ENCODE peak calls at places on chromosomes 12 and 14, in ten cellular contexts. One of them, this sample, is unnamed.

GRCh38 chr14:77470192-77470870 is 12.4 kb downstream of the AHSA1 start:
- DNase-seq in thyroid gland: no peak
- DNase-seq in small intestine: peak; percentile 36
- DNase-seq in transverse colon: peak; percentile 70
- DNase-seq in heart right ventricle: no peak
- DNase-seq in esophagus squamous epithelium: no peak
- DNase-seq in IMR-90: no peak
- DNase-seq in psoas muscle: no peak
- DNase-seq in heart left ventricle: no peak
- DNase-seq in effector memory CD4-positive, alpha-beta T cell: no peak
- DNase-seq in this sample: no peak

GRCh38 chr14:50039734-50040400 is 76.5 kb downstream of the VCPKMT start:
- DNase-seq in esophagus squamous epithelium: no peak
- DNase-seq in small intestine: no peak
- DNase-seq in transverse colon: no peak
- DNase-seq in heart left ventricle: no peak
- DNase-seq in effector memory CD4-positive, alpha-beta T cell: no peak
- DNase-seq in IMR-90: no peak
- DNase-seq in heart right ventricle: peak; percentile 36
- DNase-seq in thyroid gland: no peak
- DNase-seq in psoas muscle: no peak
- DNase-seq in this sample: no peak

GRCh38 chr12:18595406-18595805 is 142.4 kb downstream of the PLCZ1 start:
- DNase-seq in effector memory CD4-positive, alpha-beta T cell: no peak
- DNase-seq in psoas muscle: no peak
- DNase-seq in heart right ventricle: no peak
- DNase-seq in IMR-90: no peak
- DNase-seq in heart left ventricle: no peak
- DNase-seq in thyroid gland: peak; percentile 53
- DNase-seq in esophagus squamous epithelium: no peak
- DNase-seq in transverse colon: no peak
- DNase-seq in small intestine: no peak
- DNase-seq in this sample: no peak

GRCh38 chr12:14322403-14322802 is 43.1 kb upstream of the ATF7IP start:
- DNase-seq in esophagus squamous epithelium: no peak
- DNase-seq in effector memory CD4-positive, alpha-beta T cell: no peak
- DNase-seq in heart right ventricle: no peak
- DNase-seq in psoas muscle: no peak
- DNase-seq in thyroid gland: no peak
- DNase-seq in heart left ventricle: no peak
- DNase-seq in transverse colon: no peak
- DNase-seq in small intestine: no peak
- DNase-seq in IMR-90: peak; percentile 70
- DNase-seq in this sample: no peak

GRCh38 chr14:21940887-21941855 is 267.6 kb upstream of the OR4E1 start:
- DNase-seq in thyroid gland: peak; percentile 13
- DNase-seq in small intestine: no peak
- DNase-seq in psoas muscle: no peak
- DNase-seq in effector memory CD4-positive, alpha-beta T cell: no peak
- DNase-seq in esophagus squamous epithelium: no peak
- DNase-seq in IMR-90: peak; percentile 2
- DNase-seq in transverse colon: no peak
- DNase-seq in heart right ventricle: no peak
- DNase-seq in heart left ventricle: no peak
- DNase-seq in this sample: peak; percentile 45

GRCh38 chr12:57765698-57766463 is 997 bp downstream of the CYP27B1 start:
- DNase-seq in heart left ventricle: no peak
- DNase-seq in IMR-90: no peak
- DNase-seq in small intestine: no peak
- DNase-seq in esophagus squamous epithelium: no peak
- DNase-seq in heart right ventricle: no peak
- DNase-seq in thyroid gland: peak; percentile 53
- DNase-seq in effector memory CD4-positive, alpha-beta T cell: no peak
- DNase-seq in psoas muscle: no peak
- DNase-seq in transverse colon: no peak
- DNase-seq in this sample: no peak

GRCh38 chr14:57352771-57353170 is 37.6 kb upstream of the NAA30 start:
- DNase-seq in transverse colon: no peak
- DNase-seq in heart left ventricle: no peak
- DNase-seq in effector memory CD4-positive, alpha-beta T cell: no peak
- DNase-seq in esophagus squamous epithelium: no peak
- DNase-seq in thyroid gland: no peak
- DNase-seq in IMR-90: no peak
- DNase-seq in psoas muscle: no peak
- DNase-seq in small intestine: no peak
- DNase-seq in heart right ventricle: no peak
- DNase-seq in this sample: no peak

GRCh38 chr14:26773906-26774593 is 176.2 kb upstream of the NOVA1 start:
- DNase-seq in heart right ventricle: no peak
- DNase-seq in small intestine: no peak
- DNase-seq in esophagus squamous epithelium: no peak
- DNase-seq in effector memory CD4-positive, alpha-beta T cell: no peak
- DNase-seq in heart left ventricle: no peak
- DNase-seq in IMR-90: no peak
- DNase-seq in transverse colon: no peak
- DNase-seq in thyroid gland: no peak
- DNase-seq in psoas muscle: no peak
- DNase-seq in this sample: no peak

GRCh38 chr14:101076451-101077220 is 173.1 kb upstream of the RTL1 start:
- DNase-seq in thyroid gland: no peak
- DNase-seq in transverse colon: no peak
- DNase-seq in esophagus squamous epithelium: no peak
- DNase-seq in effector memory CD4-positive, alpha-beta T cell: no peak
- DNase-seq in psoas muscle: no peak
- DNase-seq in heart left ventricle: no peak
- DNase-seq in heart right ventricle: no peak
- DNase-seq in IMR-90: no peak
- DNase-seq in small intestine: no peak
- DNase-seq in this sample: no peak

GRCh38 chr14:101075801-101076413 is 172.4 kb upstream of the RTL1 start:
- DNase-seq in small intestine: no peak
- DNase-seq in heart left ventricle: no peak
- DNase-seq in thyroid gland: no peak
- DNase-seq in heart right ventricle: no peak
- DNase-seq in effector memory CD4-positive, alpha-beta T cell: no peak
- DNase-seq in IMR-90: no peak
- DNase-seq in psoas muscle: no peak
- DNase-seq in transverse colon: no peak
- DNase-seq in esophagus squamous epithelium: no peak
- DNase-seq in this sample: no peak

GRCh38 chr14:101078892-101079221 is 175.3 kb upstream of the RTL1 start:
- DNase-seq in effector memory CD4-positive, alpha-beta T cell: no peak
- DNase-seq in IMR-90: no peak
- DNase-seq in heart right ventricle: no peak
- DNase-seq in thyroid gland: no peak
- DNase-seq in transverse colon: peak; percentile 3
- DNase-seq in heart left ventricle: no peak
- DNase-seq in psoas muscle: no peak
- DNase-seq in esophagus squamous epithelium: no peak
- DNase-seq in small intestine: no peak
- DNase-seq in this sample: no peak

GRCh38 chr14:101077511-101078074 is 174.1 kb upstream of the RTL1 start:
- DNase-seq in small intestine: no peak
- DNase-seq in psoas muscle: no peak
- DNase-seq in esophagus squamous epithelium: no peak
- DNase-seq in IMR-90: peak; percentile 33
- DNase-seq in heart right ventricle: no peak
- DNase-seq in transverse colon: no peak
- DNase-seq in effector memory CD4-positive, alpha-beta T cell: no peak
- DNase-seq in thyroid gland: no peak
- DNase-seq in heart left ventricle: no peak
- DNase-seq in this sample: no peak

DNA sequence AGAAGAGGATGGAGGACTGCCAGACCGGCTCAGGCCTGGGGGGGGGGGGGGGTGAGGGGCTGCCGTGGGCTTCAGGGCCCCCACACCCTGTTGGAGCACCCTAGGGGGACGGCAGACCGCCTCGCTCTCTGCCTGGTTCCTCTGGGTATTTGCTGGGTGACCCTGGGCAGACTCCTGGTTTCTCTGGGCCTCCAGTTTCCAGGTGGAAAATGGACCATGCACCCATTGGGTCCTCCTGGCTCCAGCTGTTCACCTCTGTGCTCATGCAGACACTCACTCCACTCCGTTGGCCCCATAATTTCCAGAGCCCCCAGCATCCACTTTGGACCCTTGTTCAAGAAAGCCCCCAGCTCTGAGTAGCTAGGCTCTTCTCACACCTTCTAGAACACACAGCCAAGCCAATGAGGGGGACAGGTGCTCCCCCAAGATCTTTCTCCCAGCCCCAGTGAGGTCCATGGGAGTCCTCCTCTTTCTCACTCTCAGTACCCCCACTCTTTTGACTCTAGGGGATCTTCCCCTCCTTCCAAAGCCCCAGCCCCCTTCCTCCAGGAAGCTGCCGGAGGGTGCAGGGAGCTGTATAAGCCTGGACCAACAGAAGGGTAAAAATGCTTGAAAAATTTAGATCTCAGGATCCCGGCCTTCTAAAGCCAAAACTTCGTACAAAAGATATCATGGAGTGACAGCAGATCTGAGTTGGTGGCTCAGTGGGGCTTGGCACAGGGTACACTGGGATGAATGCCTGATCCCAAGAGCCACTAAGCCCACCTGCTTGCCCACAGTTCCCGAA is 174.8 kb upstream of the RTL1 start:
- DNase-seq in small intestine: no peak
- DNase-seq in psoas muscle: no peak
- DNase-seq in thyroid gland: no peak
- DNase-seq in transverse colon: peak; percentile 3
- DNase-seq in esophagus squamous epithelium: no peak
- DNase-seq in effector memory CD4-positive, alpha-beta T cell: no peak
- DNase-seq in heart left ventricle: no peak
- DNase-seq in IMR-90: no peak
- DNase-seq in heart right ventricle: no peak
- DNase-seq in this sample: no peak
- H3K27me3 ChIP-seq in small intestine: peaks cover 18% of the 10 kb centered on the region
- H3K27me3 ChIP-seq in psoas muscle: peaks cover 19% of the 10 kb centered on the region
- H3K27me3 ChIP-seq in thyroid gland: peaks cover 3% of the 10 kb centered on the region
- H3K27me3 ChIP-seq in transverse colon: peaks cover 57% of the 10 kb centered on the region
- H3K27me3 ChIP-seq in esophagus squamous epithelium: peaks cover 68% of the 10 kb centered on the region
- H3K27me3 ChIP-seq in effector memory CD4-positive, alpha-beta T cell: no peaks in the 10 kb centered on the region
- H3K27me3 ChIP-seq in heart left ventricle: peaks cover 38% of the 10 kb centered on the region
- H3K27me3 ChIP-seq in IMR-90: peaks cover 7% of the 10 kb centered on the region
- H3K27me3 ChIP-seq in heart right ventricle: peaks cover 40% of the 10 kb centered on the region
- H3K27me3 ChIP-seq in this sample: no peaks in the 10 kb centered on the region

GRCh38 chr12:123268850-123269249 is 2.8 kb downstream of the CDK2AP1 start:
- DNase-seq in transverse colon: no peak
- DNase-seq in effector memory CD4-positive, alpha-beta T cell: no peak
- DNase-seq in heart left ventricle: no peak
- DNase-seq in small intestine: no peak
- DNase-seq in esophagus squamous epithelium: no peak
- DNase-seq in heart right ventricle: no peak
- DNase-seq in IMR-90: no peak
- DNase-seq in thyroid gland: no peak
- DNase-seq in psoas muscle: no peak
- DNase-seq in this sample: no peak
- H3K27me3 ChIP-seq in transverse colon: no peaks in the 10 kb centered on the region
- H3K27me3 ChIP-seq in effector memory CD4-positive, alpha-beta T cell: no peaks in the 10 kb centered on the region
- H3K27me3 ChIP-seq in heart left ventricle: no peaks in the 10 kb centered on the region
- H3K27me3 ChIP-seq in small intestine: no peaks in the 10 kb centered on the region
- H3K27me3 ChIP-seq in esophagus squamous epithelium: no peaks in the 10 kb centered on the region
- H3K27me3 ChIP-seq in heart right ventricle: no peaks in the 10 kb centered on the region
- H3K27me3 ChIP-seq in IMR-90: no peaks in the 10 kb centered on the region
- H3K27me3 ChIP-seq in thyroid gland: no peaks in the 10 kb centered on the region
- H3K27me3 ChIP-seq in psoas muscle: no peaks in the 10 kb centered on the region
- H3K27me3 ChIP-seq in this sample: no peaks in the 10 kb centered on the region

GRCh38 chr12:6827982-6828670 is at the start of gene P3H3:
- DNase-seq in thyroid gland: peak; percentile 25
- DNase-seq in small intestine: no peak
- DNase-seq in esophagus squamous epithelium: no peak
- DNase-seq in heart right ventricle: peak; percentile 52
- DNase-seq in psoas muscle: no peak
- DNase-seq in IMR-90: peak; percentile 47
- DNase-seq in transverse colon: no peak
- DNase-seq in effector memory CD4-positive, alpha-beta T cell: no peak
- DNase-seq in heart left ventricle: no peak
- DNase-seq in this sample: no peak

GRCh38 chr12:6829532-6830220 is 1.5 kb downstream of the P3H3 start:
- DNase-seq in IMR-90: peak; percentile 43
- DNase-seq in psoas muscle: no peak
- DNase-seq in transverse colon: no peak
- DNase-seq in esophagus squamous epithelium: no peak
- DNase-seq in heart right ventricle: no peak
- DNase-seq in heart left ventricle: no peak
- DNase-seq in effector memory CD4-positive, alpha-beta T cell: no peak
- DNase-seq in thyroid gland: no peak
- DNase-seq in small intestine: no peak
- DNase-seq in this sample: no peak

GRCh38 chr12:6830286-6830892 is 2.2 kb downstream of the P3H3 start:
- DNase-seq in thyroid gland: no peak
- DNase-seq in esophagus squamous epithelium: no peak
- DNase-seq in psoas muscle: no peak
- DNase-seq in effector memory CD4-positive, alpha-beta T cell: no peak
- DNase-seq in heart right ventricle: no peak
- DNase-seq in transverse colon: no peak
- DNase-seq in heart left ventricle: no peak
- DNase-seq in IMR-90: no peak
- DNase-seq in small intestine: no peak
- DNase-seq in this sample: no peak

GRCh38 chr12:6827437-6827894 is 741 bp upstream of the P3H3 start:
- DNase-seq in heart left ventricle: peak; percentile 87
- DNase-seq in heart right ventricle: peak; percentile 86
- DNase-seq in transverse colon: peak; percentile 82
- DNase-seq in small intestine: peak; percentile 60
- DNase-seq in effector memory CD4-positive, alpha-beta T cell: no peak
- DNase-seq in thyroid gland: peak; percentile 78
- DNase-seq in IMR-90: peak; percentile 79
- DNase-seq in esophagus squamous epithelium: no peak
- DNase-seq in psoas muscle: peak; percentile 85
- DNase-seq in this sample: no peak

DNA sequence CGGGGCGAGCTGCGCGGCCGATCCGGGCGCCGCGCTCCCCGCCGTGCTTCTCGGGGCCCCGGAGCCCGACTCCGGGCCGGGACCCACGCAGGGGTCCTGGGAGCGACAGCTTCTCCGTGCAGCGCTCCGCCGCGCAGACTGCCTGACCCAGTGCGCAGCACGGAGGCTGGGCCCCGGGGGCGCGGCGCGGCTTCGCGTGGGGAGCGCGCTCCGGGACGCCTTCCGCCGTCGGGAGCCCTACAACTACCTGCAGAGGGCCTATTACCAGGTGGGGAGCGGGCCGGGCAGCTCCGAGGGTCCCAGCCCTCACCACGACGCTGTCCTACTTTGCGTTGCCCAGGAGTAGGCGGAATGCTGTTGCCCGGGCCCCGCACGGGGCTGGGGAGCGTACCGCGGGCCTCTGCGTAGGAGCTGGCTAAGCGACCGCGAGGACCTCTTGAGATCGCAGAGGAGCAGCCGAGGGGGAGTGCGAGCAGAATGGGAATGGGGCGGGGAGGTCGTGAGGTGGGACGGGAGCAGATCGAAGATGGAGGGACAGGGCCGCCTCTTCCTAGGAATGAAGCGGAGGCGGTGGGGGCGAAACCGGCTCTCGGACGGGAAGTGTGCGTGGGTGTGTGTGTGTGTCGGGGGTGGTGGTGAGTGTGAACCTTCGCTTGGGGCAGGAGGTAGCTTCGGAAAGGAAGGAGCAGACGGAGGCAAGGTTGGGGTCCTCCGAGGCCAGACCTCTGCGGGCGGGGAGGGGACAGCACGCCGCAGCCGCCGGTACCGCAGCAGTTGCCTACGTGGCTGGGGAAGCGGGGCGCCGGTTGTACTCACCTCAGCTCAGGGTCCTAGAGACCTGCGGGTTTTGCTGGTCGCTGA is 694 bp downstream of the P3H3 start:
- DNase-seq in psoas muscle: no peak
- DNase-seq in effector memory CD4-positive, alpha-beta T cell: no peak
- DNase-seq in thyroid gland: peak; percentile 61
- DNase-seq in IMR-90: peak; percentile 50
- DNase-seq in transverse colon: peak; percentile 57
- DNase-seq in heart left ventricle: no peak
- DNase-seq in esophagus squamous epithelium: no peak
- DNase-seq in heart right ventricle: no peak
- DNase-seq in small intestine: no peak
- DNase-seq in this sample: peak; percentile 45
- H3K27me3 ChIP-seq in psoas muscle: peaks cover 6% of the 10 kb centered on the region
- H3K27me3 ChIP-seq in effector memory CD4-positive, alpha-beta T cell: peaks cover 7% of the 10 kb centered on the region
- H3K27me3 ChIP-seq in thyroid gland: no peaks in the 10 kb centered on the region
- H3K27me3 ChIP-seq in IMR-90: no peaks in the 10 kb centered on the region
- H3K27me3 ChIP-seq in transverse colon: peaks cover 48% of the 10 kb centered on the region
- H3K27me3 ChIP-seq in heart left ventricle: peaks cover 9% of the 10 kb centered on the region
- H3K27me3 ChIP-seq in esophagus squamous epithelium: peaks cover 65% of the 10 kb centered on the region
- H3K27me3 ChIP-seq in heart right ventricle: peaks cover 40% of the 10 kb centered on the region
- H3K27me3 ChIP-seq in small intestine: no peaks in the 10 kb centered on the region
- H3K27me3 ChIP-seq in this sample: peaks cover 10% of the 10 kb centered on the region

GRCh38 chr14:37597538-37598084 is 2.2 kb downstream of the TTC6 start:
- DNase-seq in esophagus squamous epithelium: no peak
- DNase-seq in heart left ventricle: peak; percentile 42
- DNase-seq in small intestine: no peak
- DNase-seq in psoas muscle: no peak
- DNase-seq in effector memory CD4-positive, alpha-beta T cell: no peak
- DNase-seq in transverse colon: peak; percentile 75
- DNase-seq in thyroid gland: no peak
- DNase-seq in heart right ventricle: no peak
- DNase-seq in IMR-90: no peak
- DNase-seq in this sample: no peak

GRCh38 chr14:37600880-37601741 is 5.7 kb downstream of the TTC6 start:
- DNase-seq in heart right ventricle: no peak
- DNase-seq in small intestine: peak; percentile 35
- DNase-seq in esophagus squamous epithelium: no peak
- DNase-seq in psoas muscle: no peak
- DNase-seq in transverse colon: no peak
- DNase-seq in thyroid gland: no peak
- DNase-seq in effector memory CD4-positive, alpha-beta T cell: no peak
- DNase-seq in IMR-90: no peak
- DNase-seq in heart left ventricle: no peak
- DNase-seq in this sample: no peak

GRCh38 chr14:37599527-37600368 is 4.3 kb downstream of the TTC6 start:
- DNase-seq in psoas muscle: no peak
- DNase-seq in effector memory CD4-positive, alpha-beta T cell: no peak
- DNase-seq in IMR-90: no peak
- DNase-seq in transverse colon: no peak
- DNase-seq in thyroid gland: no peak
- DNase-seq in heart right ventricle: no peak
- DNase-seq in esophagus squamous epithelium: no peak
- DNase-seq in heart left ventricle: peak; percentile 43
- DNase-seq in small intestine: peak; percentile 16
- DNase-seq in this sample: no peak

GRCh38 chr14:37598085-37598972 is 2.9 kb downstream of the TTC6 start:
- DNase-seq in effector memory CD4-positive, alpha-beta T cell: no peak
- DNase-seq in heart right ventricle: no peak
- DNase-seq in psoas muscle: no peak
- DNase-seq in small intestine: no peak
- DNase-seq in transverse colon: peak; percentile 71
- DNase-seq in IMR-90: no peak
- DNase-seq in esophagus squamous epithelium: no peak
- DNase-seq in thyroid gland: no peak
- DNase-seq in heart left ventricle: peak; percentile 53
- DNase-seq in this sample: no peak

DNA sequence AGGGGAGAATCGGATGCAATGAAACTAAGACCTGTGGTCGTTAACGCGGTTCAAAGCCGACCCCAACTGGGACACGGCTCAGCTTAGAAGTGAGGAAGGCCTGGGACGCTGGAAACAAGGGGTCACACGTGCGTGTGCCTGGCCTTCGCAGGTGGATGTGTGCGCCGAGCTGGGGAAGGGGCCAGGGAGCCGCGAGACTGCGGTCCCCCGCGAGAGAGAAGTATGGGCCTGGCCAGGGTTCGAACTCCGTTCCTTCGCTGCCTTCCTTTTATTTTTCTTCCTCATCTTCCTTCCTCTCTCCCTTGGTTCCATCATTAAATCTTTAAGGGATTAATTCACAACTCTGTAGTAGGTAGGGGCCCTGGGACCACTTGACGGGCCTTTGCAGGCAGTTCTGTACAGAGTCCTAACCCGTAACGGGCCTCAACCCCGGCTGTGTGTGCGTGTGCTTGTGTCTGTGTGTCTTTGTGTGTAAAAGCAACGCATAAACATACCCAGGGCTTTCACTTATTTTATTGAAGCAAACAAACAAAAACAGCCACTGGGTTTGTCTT is 3.6 kb downstream of the TTC6 start:
- DNase-seq in psoas muscle: no peak
- DNase-seq in thyroid gland: no peak
- DNase-seq in IMR-90: no peak
- DNase-seq in transverse colon: no peak
- DNase-seq in effector memory CD4-positive, alpha-beta T cell: no peak
- DNase-seq in esophagus squamous epithelium: no peak
- DNase-seq in heart right ventricle: no peak
- DNase-seq in small intestine: no peak
- DNase-seq in heart left ventricle: no peak
- DNase-seq in this sample: no peak
- H3K27me3 ChIP-seq in psoas muscle: peaks cover 68% of the 10 kb centered on the region
- H3K27me3 ChIP-seq in thyroid gland: peaks cover 68% of the 10 kb centered on the region
- H3K27me3 ChIP-seq in IMR-90: peaks cover 86% of the 10 kb centered on the region
- H3K27me3 ChIP-seq in transverse colon: peaks cover 92% of the 10 kb centered on the region
- H3K27me3 ChIP-seq in effector memory CD4-positive, alpha-beta T cell: peaks cover 53% of the 10 kb centered on the region
- H3K27me3 ChIP-seq in esophagus squamous epithelium: peaks cover 99% of the 10 kb centered on the region
- H3K27me3 ChIP-seq in heart right ventricle: peaks cover 99% of the 10 kb centered on the region
- H3K27me3 ChIP-seq in small intestine: peaks cover 65% of the 10 kb centered on the region
- H3K27me3 ChIP-seq in heart left ventricle: peaks cover 98% of the 10 kb centered on the region
- H3K27me3 ChIP-seq in this sample: peaks cover 58% of the 10 kb centered on the region

This sample was measured in CD4-positive, alpha-beta memory T cell.